ENCODE peak calls at places on chromosomes 1 and 21, in four cellular contexts. One of them, this sample, is unnamed.

GRCh38 chr21:25412090-25412489 is 195.2 kb downstream of the MRPL39 start:
- DNase-seq in upper lobe of right lung: no peak
- DNase-seq in Calu3: no peak
- DNase-seq in astrocyte of the cerebellum: no peak
- DNase-seq in this sample: no peak

GRCh38 chr1:87790756-87791155 is 462.1 kb downstream of the LMO4 start:
- DNase-seq in upper lobe of right lung: no peak
- DNase-seq in Calu3: no peak
- DNase-seq in astrocyte of the cerebellum: no peak
- DNase-seq in this sample: no peak

GRCh38 chr1:19442150-19443096 is 42.9 kb downstream of the CAPZB start:
- DNase-seq in upper lobe of right lung: no peak
- DNase-seq in Calu3: no peak
- DNase-seq in astrocyte of the cerebellum: no peak
- DNase-seq in this sample: no peak

GRCh38 chr1:161707503-161707902 is 474 bp downstream of the FCRLA start:
- DNase-seq in upper lobe of right lung: no peak
- DNase-seq in Calu3: no peak
- DNase-seq in astrocyte of the cerebellum: no peak
- DNase-seq in this sample: no peak

GRCh38 chr1:212132040-212132439 is 96.5 kb downstream of the DTL start:
- DNase-seq in upper lobe of right lung: no peak
- DNase-seq in Calu3: no peak
- DNase-seq in astrocyte of the cerebellum: no peak
- DNase-seq in this sample: no peak

GRCh38 chr1:9275567-9276034 is 17.1 kb upstream of the SPSB1 start:
- DNase-seq in upper lobe of right lung: peak; percentile 87
- DNase-seq in Calu3: peak; percentile 73
- DNase-seq in astrocyte of the cerebellum: no peak
- DNase-seq in this sample: peak; percentile 64

GRCh38 chr1:107000907-107001306 is 55.6 kb upstream of the PRMT6 start:
- DNase-seq in upper lobe of right lung: no peak
- DNase-seq in Calu3: no peak
- DNase-seq in astrocyte of the cerebellum: no peak
- DNase-seq in this sample: no peak

GRCh38 chr1:88330201-88330600 is 353.9 kb upstream of the PKN2 start:
- DNase-seq in upper lobe of right lung: no peak
- DNase-seq in Calu3: no peak
- DNase-seq in astrocyte of the cerebellum: no peak
- DNase-seq in this sample: no peak

GRCh38 chr1:154329152-154329521 is 3.8 kb downstream of the ATP8B2 start:
- DNase-seq in upper lobe of right lung: no peak
- DNase-seq in Calu3: no peak
- DNase-seq in astrocyte of the cerebellum: peak; percentile 67
- DNase-seq in this sample: no peak

GRCh38 chr1:31306278-31306677 is 9.4 kb downstream of the ZCCHC17 start:
- DNase-seq in upper lobe of right lung: no peak
- DNase-seq in Calu3: no peak
- DNase-seq in astrocyte of the cerebellum: peak; percentile 34
- DNase-seq in this sample: no peak

GRCh38 chr1:26887125-26887524 is 3.0 kb downstream of the GPN2 start:
- DNase-seq in upper lobe of right lung: no peak
- DNase-seq in Calu3: peak; percentile 16
- DNase-seq in astrocyte of the cerebellum: peak; percentile 20
- DNase-seq in this sample: no peak

GRCh38 chr1:19400189-19400588 is 85.2 kb downstream of the CAPZB start:
- DNase-seq in upper lobe of right lung: no peak
- DNase-seq in Calu3: no peak
- DNase-seq in astrocyte of the cerebellum: peak; percentile 62
- DNase-seq in this sample: no peak

GRCh38 chr21:16279658-16280581 is 550.1 kb downstream of the USP25 start:
- DNase-seq in upper lobe of right lung: no peak
- DNase-seq in Calu3: no peak
- DNase-seq in astrocyte of the cerebellum: peak; percentile 78
- DNase-seq in this sample: peak; percentile 64

GRCh38 chr21:26057488-26058170 is 112.9 kb downstream of the APP start:
- DNase-seq in upper lobe of right lung: no peak
- DNase-seq in Calu3: no peak
- DNase-seq in astrocyte of the cerebellum: no peak
- DNase-seq in this sample: no peak

GRCh38 chr1:66271904-66272254 is 262.1 kb upstream of the SGIP1 start:
- DNase-seq in upper lobe of right lung: peak; percentile 65
- DNase-seq in Calu3: peak; percentile 17
- DNase-seq in astrocyte of the cerebellum: no peak
- DNase-seq in this sample: no peak

GRCh38 chr1:245546875-245547274 is 392.1 kb downstream of the KIF26B start:
- DNase-seq in upper lobe of right lung: no peak
- DNase-seq in Calu3: no peak
- DNase-seq in astrocyte of the cerebellum: no peak
- DNase-seq in this sample: no peak

GRCh38 chr21:31509108-31510017 is 150.1 kb upstream of the SOD1 start:
- DNase-seq in upper lobe of right lung: no peak
- DNase-seq in Calu3: peak; percentile 66
- DNase-seq in astrocyte of the cerebellum: no peak
- DNase-seq in this sample: no peak

GRCh38 chr1:88401283-88401682 is 282.8 kb upstream of the PKN2 start:
- DNase-seq in upper lobe of right lung: no peak
- DNase-seq in Calu3: no peak
- DNase-seq in astrocyte of the cerebellum: no peak
- DNase-seq in this sample: no peak

DNA sequence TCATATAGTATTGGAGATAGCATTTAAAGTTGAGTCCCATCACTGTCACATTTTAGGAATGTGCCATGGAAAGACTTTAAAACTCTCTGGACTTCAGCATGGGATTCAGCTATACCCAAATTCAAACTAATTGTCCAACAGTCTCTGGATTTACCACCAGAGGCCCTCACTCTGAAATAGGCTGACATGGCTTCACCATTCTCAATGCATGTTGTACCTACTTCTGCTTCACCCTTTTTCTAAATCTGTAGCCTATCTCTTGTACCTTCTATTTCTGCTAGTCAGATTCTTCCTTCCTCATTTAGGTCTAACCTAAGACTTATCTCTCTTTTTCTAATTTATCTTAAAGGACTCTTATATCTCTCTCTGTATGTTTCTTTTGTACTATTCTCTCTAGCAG is 512.7 kb upstream of the ZRANB2 start:
- DNase-seq in upper lobe of right lung: no peak
- DNase-seq in Calu3: no peak
- DNase-seq in astrocyte of the cerebellum: no peak
- DNase-seq in this sample: no peak
- TF ChIP-seq CTCF in upper lobe of right lung: no peak
- TF ChIP-seq CTCF in Calu3: no peak
- TF ChIP-seq CTCF in astrocyte of the cerebellum: peak; percentile 13
- TF ChIP-seq CTCF in this sample: peak; percentile 18

GRCh38 chr1:181417915-181418314 is 65.4 kb upstream of the CACNA1E start:
- DNase-seq in upper lobe of right lung: no peak
- DNase-seq in Calu3: no peak
- DNase-seq in astrocyte of the cerebellum: no peak
- DNase-seq in this sample: no peak

GRCh38 chr1:181425566-181425965 is 57.8 kb upstream of the CACNA1E start:
- DNase-seq in upper lobe of right lung: no peak
- DNase-seq in Calu3: no peak
- DNase-seq in astrocyte of the cerebellum: no peak
- DNase-seq in this sample: no peak

GRCh38 chr1:181424786-181425403 is 58.4 kb upstream of the CACNA1E start:
- DNase-seq in upper lobe of right lung: peak; percentile 78
- DNase-seq in Calu3: peak; percentile 83
- DNase-seq in astrocyte of the cerebellum: peak; percentile 44
- DNase-seq in this sample: peak; percentile 9

GRCh38 chr1:181423301-181423918 is 59.9 kb upstream of the CACNA1E start:
- DNase-seq in upper lobe of right lung: no peak
- DNase-seq in Calu3: peak; percentile 62
- DNase-seq in astrocyte of the cerebellum: peak; percentile 3
- DNase-seq in this sample: peak; percentile 11
- TF ChIP-seq CTCF in upper lobe of right lung: peak; percentile 24
- TF ChIP-seq CTCF in Calu3: peak; percentile 36
- TF ChIP-seq CTCF in astrocyte of the cerebellum: peak; percentile 48
- TF ChIP-seq CTCF in this sample: peak; percentile 57

DNA sequence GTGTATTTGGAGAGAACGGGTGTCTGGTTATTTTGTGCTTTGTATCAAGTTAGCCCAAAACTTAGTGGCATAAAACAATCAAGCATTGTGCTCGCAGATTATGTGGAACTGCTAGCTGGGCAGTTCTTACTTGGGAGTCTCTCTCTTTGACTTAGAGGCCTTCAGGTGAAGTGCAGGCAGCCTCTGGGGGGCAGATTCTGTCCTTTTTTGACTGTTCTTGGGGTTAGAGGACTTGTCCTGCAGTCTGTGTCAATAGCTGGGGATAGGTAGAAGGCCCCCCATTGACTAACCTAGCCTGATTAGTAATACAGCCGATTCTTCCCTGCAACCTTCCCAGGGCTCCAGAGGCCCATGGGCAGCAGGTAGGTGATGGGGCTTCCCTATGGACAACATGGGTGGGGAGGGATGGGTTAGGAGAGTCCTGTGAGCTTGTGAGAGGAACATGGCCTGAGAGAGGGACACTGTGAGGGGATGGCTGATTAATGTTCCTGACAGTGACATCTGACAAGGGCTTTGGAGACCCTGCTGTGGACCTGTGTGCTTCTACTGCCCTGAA is 37.2 kb upstream of the ACOT11 start:
- DNase-seq in upper lobe of right lung: no peak
- DNase-seq in Calu3: no peak
- DNase-seq in astrocyte of the cerebellum: no peak
- DNase-seq in this sample: no peak
- TF ChIP-seq CTCF in upper lobe of right lung: no peak
- TF ChIP-seq CTCF in Calu3: no peak
- TF ChIP-seq CTCF in astrocyte of the cerebellum: no peak
- TF ChIP-seq CTCF in this sample: no peak

GRCh38 chr1:226638608-226639007 is 90.0 kb downstream of the STUM start:
- DNase-seq in upper lobe of right lung: peak; percentile 49
- DNase-seq in Calu3: no peak
- DNase-seq in astrocyte of the cerebellum: no peak
- DNase-seq in this sample: no peak

GRCh38 chr1:226636847-226637096 is 88.2 kb downstream of the STUM start:
- DNase-seq in upper lobe of right lung: no peak
- DNase-seq in Calu3: no peak
- DNase-seq in astrocyte of the cerebellum: no peak
- DNase-seq in this sample: no peak

GRCh38 chr1:226635456-226635941 is 86.9 kb downstream of the STUM start:
- DNase-seq in upper lobe of right lung: peak; percentile 53
- DNase-seq in Calu3: no peak
- DNase-seq in astrocyte of the cerebellum: no peak
- DNase-seq in this sample: no peak

GRCh38 chr1:226638001-226638601 is 89.5 kb downstream of the STUM start:
- DNase-seq in upper lobe of right lung: peak; percentile 51
- DNase-seq in Calu3: no peak
- DNase-seq in astrocyte of the cerebellum: no peak
- DNase-seq in this sample: no peak

DNA sequence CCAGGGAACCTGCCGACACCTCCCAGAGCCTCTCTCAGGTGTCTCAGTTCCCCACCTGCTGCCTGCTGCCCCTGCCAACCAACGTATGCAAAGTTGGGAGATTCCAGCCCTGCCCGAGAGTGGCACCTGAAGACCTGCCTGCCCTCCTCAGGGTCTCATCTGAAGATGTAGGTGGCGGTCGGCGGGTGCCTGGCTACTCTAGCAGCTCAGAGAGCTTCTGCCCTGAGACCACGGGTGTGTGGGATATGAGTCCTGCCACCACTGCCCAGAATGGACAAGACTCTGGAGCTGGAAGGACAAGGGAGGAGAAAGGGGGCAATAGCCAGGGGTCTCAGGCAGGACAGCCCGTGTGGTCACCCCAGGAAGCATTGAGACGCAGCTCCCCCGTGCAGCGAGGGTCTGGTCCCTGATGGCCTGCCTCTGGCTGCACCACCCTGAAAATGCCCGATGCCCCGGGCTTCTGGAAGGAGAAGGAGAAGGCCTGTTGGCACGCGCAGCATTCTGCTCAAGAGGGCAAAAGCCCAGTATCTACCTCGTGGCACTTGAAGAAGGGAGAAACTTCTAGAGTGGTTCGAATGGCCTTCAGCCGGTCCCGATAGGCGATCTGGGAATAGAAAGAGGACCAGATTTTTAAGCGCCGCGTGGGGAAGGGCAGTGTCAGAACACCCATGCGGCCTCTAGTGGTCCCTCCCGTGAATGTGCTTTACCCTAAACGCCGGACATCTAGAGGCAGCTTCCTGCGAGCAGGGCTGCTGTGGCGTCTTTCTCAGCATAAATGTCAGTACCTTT is 88.8 kb downstream of the STUM start:
- DNase-seq in upper lobe of right lung: peak; percentile 54
- DNase-seq in Calu3: no peak
- DNase-seq in astrocyte of the cerebellum: no peak
- DNase-seq in this sample: no peak
- TF ChIP-seq CTCF in upper lobe of right lung: peak; percentile 36
- TF ChIP-seq CTCF in Calu3: no peak
- TF ChIP-seq CTCF in astrocyte of the cerebellum: peak; percentile 49
- TF ChIP-seq CTCF in this sample: peak; percentile 43

This sample was measured in retinal pigment epithelial cell.